ENCODE peak calls at places on chromosomes 12 and 14, in five cellular contexts. One of them, this sample, is unnamed.

GRCh38 chr14:74140374-74140850 is 55.7 kb downstream of the LIN52 start:
- DNase-seq in HuH-7.5: no peak
- DNase-seq in activated CD4-positive, CD25-positive, alpha-beta regulatory T cell: no peak
- DNase-seq in AG20443: no peak
- DNase-seq in fibroblast of the aortic adventitia: peak
- DNase-seq in this sample: peak

GRCh38 chr14:99756796-99757195 is 36.4 kb upstream of the EML1 start:
- DNase-seq in HuH-7.5: no peak
- DNase-seq in activated CD4-positive, CD25-positive, alpha-beta regulatory T cell: no peak
- DNase-seq in AG20443: no peak
- DNase-seq in fibroblast of the aortic adventitia: no peak
- DNase-seq in this sample: no peak

GRCh38 chr12:89211456-89211855 is 140.8 kb downstream of the DUSP6 start:
- DNase-seq in HuH-7.5: no peak
- DNase-seq in activated CD4-positive, CD25-positive, alpha-beta regulatory T cell: no peak
- DNase-seq in AG20443: no peak
- DNase-seq in fibroblast of the aortic adventitia: peak
- DNase-seq in this sample: no peak

GRCh38 chr12:71655907-71656306 is 7.7 kb downstream of the ZFC3H1 start:
- DNase-seq in HuH-7.5: no peak
- DNase-seq in activated CD4-positive, CD25-positive, alpha-beta regulatory T cell: no peak
- DNase-seq in AG20443: no peak
- DNase-seq in fibroblast of the aortic adventitia: no peak
- DNase-seq in this sample: no peak

GRCh38 chr12:48068457-48068856 is 37.4 kb downstream of the SENP1 start:
- DNase-seq in HuH-7.5: no peak
- DNase-seq in activated CD4-positive, CD25-positive, alpha-beta regulatory T cell: no peak
- DNase-seq in AG20443: no peak
- DNase-seq in fibroblast of the aortic adventitia: no peak
- DNase-seq in this sample: no peak

GRCh38 chr12:70251226-70251625 is 8.0 kb downstream of the CNOT2 start:
- DNase-seq in HuH-7.5: no peak
- DNase-seq in activated CD4-positive, CD25-positive, alpha-beta regulatory T cell: no peak
- DNase-seq in AG20443: no peak
- DNase-seq in fibroblast of the aortic adventitia: no peak
- DNase-seq in this sample: no peak

GRCh38 chr12:68814490-68815231 is 6.7 kb downstream of the MDM2 start:
- DNase-seq in HuH-7.5: no peak
- DNase-seq in activated CD4-positive, CD25-positive, alpha-beta regulatory T cell: no peak
- DNase-seq in AG20443: no peak
- DNase-seq in fibroblast of the aortic adventitia: no peak
- DNase-seq in this sample: no peak

GRCh38 chr12:55817352-55818139 is at the start of the genes ORMDL2 and SARNP:
- DNase-seq in HuH-7.5: peak
- DNase-seq in activated CD4-positive, CD25-positive, alpha-beta regulatory T cell: peak
- DNase-seq in AG20443: peak
- DNase-seq in fibroblast of the aortic adventitia: peak
- DNase-seq in this sample: peak

GRCh38 chr14:28102814-28103213 is 663.8 kb upstream of the FOXG1 start:
- DNase-seq in HuH-7.5: no peak
- DNase-seq in activated CD4-positive, CD25-positive, alpha-beta regulatory T cell: no peak
- DNase-seq in AG20443: no peak
- DNase-seq in fibroblast of the aortic adventitia: peak
- DNase-seq in this sample: no peak

GRCh38 chr14:29262979-29263378 is 496.4 kb downstream of the FOXG1 start:
- DNase-seq in HuH-7.5: no peak
- DNase-seq in activated CD4-positive, CD25-positive, alpha-beta regulatory T cell: no peak
- DNase-seq in AG20443: no peak
- DNase-seq in fibroblast of the aortic adventitia: peak
- DNase-seq in this sample: no peak

GRCh38 chr14:33564774-33565630 is 385.9 kb downstream of the EGLN3 start:
- DNase-seq in HuH-7.5: no peak
- DNase-seq in activated CD4-positive, CD25-positive, alpha-beta regulatory T cell: no peak
- DNase-seq in AG20443: peak
- DNase-seq in fibroblast of the aortic adventitia: peak
- DNase-seq in this sample: no peak

GRCh38 chr12:3320881-3321509 is 170.0 kb upstream of the PRMT8 start:
- DNase-seq in HuH-7.5: no peak
- DNase-seq in activated CD4-positive, CD25-positive, alpha-beta regulatory T cell: no peak
- DNase-seq in AG20443: no peak
- DNase-seq in fibroblast of the aortic adventitia: no peak
- DNase-seq in this sample: no peak

GRCh38 chr14:59028476-59029202 is 159.8 kb upstream of the DAAM1 start:
- DNase-seq in HuH-7.5: peak
- DNase-seq in activated CD4-positive, CD25-positive, alpha-beta regulatory T cell: no peak
- DNase-seq in AG20443: peak
- DNase-seq in fibroblast of the aortic adventitia: peak
- DNase-seq in this sample: peak

GRCh38 chr14:91693342-91693741 is 38.5 kb downstream of the CATSPERB start:
- DNase-seq in HuH-7.5: no peak
- DNase-seq in activated CD4-positive, CD25-positive, alpha-beta regulatory T cell: no peak
- DNase-seq in AG20443: peak
- DNase-seq in fibroblast of the aortic adventitia: peak
- DNase-seq in this sample: no peak

GRCh38 chr14:53963491-53964227 is 7.0 kb upstream of the BMP4 start:
- DNase-seq in HuH-7.5: no peak
- DNase-seq in activated CD4-positive, CD25-positive, alpha-beta regulatory T cell: no peak
- DNase-seq in AG20443: peak
- DNase-seq in fibroblast of the aortic adventitia: peak
- DNase-seq in this sample: no peak

GRCh38 chr12:57722716-57723629 is 15.6 kb downstream of the AGAP2 start:
- DNase-seq in HuH-7.5: no peak
- DNase-seq in activated CD4-positive, CD25-positive, alpha-beta regulatory T cell: no peak
- DNase-seq in AG20443: no peak
- DNase-seq in fibroblast of the aortic adventitia: no peak
- DNase-seq in this sample: no peak

GRCh38 chr14:91061309-91061887 is 957 bp upstream of the RPS6KA5 start:
- DNase-seq in HuH-7.5: no peak
- DNase-seq in activated CD4-positive, CD25-positive, alpha-beta regulatory T cell: no peak
- DNase-seq in AG20443: no peak
- DNase-seq in fibroblast of the aortic adventitia: no peak
- DNase-seq in this sample: no peak

GRCh38 chr14:64502476-64503183 is 1.0 kb downstream of the ZBTB25 start:
- DNase-seq in HuH-7.5: no peak
- DNase-seq in activated CD4-positive, CD25-positive, alpha-beta regulatory T cell: no peak
- DNase-seq in AG20443: no peak
- DNase-seq in fibroblast of the aortic adventitia: peak
- DNase-seq in this sample: no peak

GRCh38 chr12:52321433-52321832 is 235 bp upstream of the KRT83 start:
- DNase-seq in HuH-7.5: no peak
- DNase-seq in activated CD4-positive, CD25-positive, alpha-beta regulatory T cell: no peak
- DNase-seq in AG20443: no peak
- DNase-seq in fibroblast of the aortic adventitia: no peak
- DNase-seq in this sample: peak

GRCh38 chr14:50823051-50823762 is 7.8 kb downstream of the NIN start:
- DNase-seq in HuH-7.5: no peak
- DNase-seq in activated CD4-positive, CD25-positive, alpha-beta regulatory T cell: no peak
- DNase-seq in AG20443: peak
- DNase-seq in fibroblast of the aortic adventitia: peak
- DNase-seq in this sample: no peak

GRCh38 chr14:105087308-105087962 is 22.2 kb upstream of the GPR132 start:
- DNase-seq in HuH-7.5: peak
- DNase-seq in activated CD4-positive, CD25-positive, alpha-beta regulatory T cell: no peak
- DNase-seq in AG20443: peak
- DNase-seq in fibroblast of the aortic adventitia: peak
- DNase-seq in this sample: no peak

GRCh38 chr12:88921890-88922532 is 341.7 kb upstream of the KITLG start:
- DNase-seq in HuH-7.5: no peak
- DNase-seq in activated CD4-positive, CD25-positive, alpha-beta regulatory T cell: no peak
- DNase-seq in AG20443: no peak
- DNase-seq in fibroblast of the aortic adventitia: no peak
- DNase-seq in this sample: no peak

GRCh38 chr12:7934560-7935463 is 1.2 kb downstream of the SLC2A3 start:
- DNase-seq in HuH-7.5: no peak
- DNase-seq in activated CD4-positive, CD25-positive, alpha-beta regulatory T cell: no peak
- DNase-seq in AG20443: no peak
- DNase-seq in fibroblast of the aortic adventitia: no peak
- DNase-seq in this sample: peak

GRCh38 chr14:72652179-72652578 is 241.7 kb downstream of the DPF3 start:
- DNase-seq in HuH-7.5: no peak
- DNase-seq in activated CD4-positive, CD25-positive, alpha-beta regulatory T cell: no peak
- DNase-seq in AG20443: no peak
- DNase-seq in fibroblast of the aortic adventitia: no peak
- DNase-seq in this sample: no peak

GRCh38 chr12:107817250-107817649 is 42.7 kb downstream of the ASCL4 start:
- DNase-seq in HuH-7.5: no peak
- DNase-seq in activated CD4-positive, CD25-positive, alpha-beta regulatory T cell: no peak
- DNase-seq in AG20443: no peak
- DNase-seq in fibroblast of the aortic adventitia: no peak
- DNase-seq in this sample: no peak

GRCh38 chr12:76914102-76914859 is 35.5 kb upstream of the CSRP2 start:
- DNase-seq in HuH-7.5: no peak
- DNase-seq in activated CD4-positive, CD25-positive, alpha-beta regulatory T cell: no peak
- DNase-seq in AG20443: no peak
- DNase-seq in fibroblast of the aortic adventitia: no peak
- DNase-seq in this sample: no peak

GRCh38 chr12:11897923-11898322 is 172.8 kb upstream of the BCL2L14 start:
- DNase-seq in HuH-7.5: no peak
- DNase-seq in activated CD4-positive, CD25-positive, alpha-beta regulatory T cell: no peak
- DNase-seq in AG20443: no peak
- DNase-seq in fibroblast of the aortic adventitia: no peak
- DNase-seq in this sample: no peak

GRCh38 chr14:56244138-56244789 is 126.1 kb downstream of the PELI2 start:
- DNase-seq in HuH-7.5: no peak
- DNase-seq in activated CD4-positive, CD25-positive, alpha-beta regulatory T cell: no peak
- DNase-seq in AG20443: peak
- DNase-seq in fibroblast of the aortic adventitia: peak
- DNase-seq in this sample: no peak